ENCODE peak calls at places on chromosomes 2 and 18, in ten cellular contexts. C, W, M, E, X, V, O, L, R and A are unnamed samples.
A peak's percentile ranks its signal among the peaks of the same experiment; 100 is the strongest.

GRCh38 chr18:32441536-32441935 is 29.1 kb downstream of the GAREM1 start:
- DNase-seq in O (no peak), W (no peak), X (no peak), C (no peak), R (no peak), M (no peak), V (no peak), E (no peak), L (no peak), A (no peak)

GRCh38 chr2:215236131-215236530 is 75.7 kb upstream of the ATIC start:
- DNase-seq in V (no peak), W (no peak), C (no peak), O (no peak), R (no peak), X (no peak), E (no peak), M (no peak), L (no peak), A (peak; percentile 4)

GRCh38 chr2:6231166-6231565 is 539.0 kb downstream of the SOX11 start:
- DNase-seq in E (no peak), X (peak; percentile 53), O (no peak), W (no peak), L (no peak), M (no peak), R (no peak), V (no peak), C (no peak), A (no peak)

GRCh38 chr2:1020206-1020605 is 69.6 kb downstream of the SNTG2 start:
- DNase-seq in L (no peak), W (no peak), V (no peak), O (peak; percentile 57), R (no peak), M (no peak), E (no peak), X (no peak), C (no peak), A (no peak)

GRCh38 chr2:18719978-18720775 is 130.8 kb upstream of the NT5C1B start:
- DNase-seq in O (no peak), E (no peak), R (no peak), M (peak; percentile 97), W (no peak), X (peak; percentile 91), L (no peak), V (peak; percentile 69), C (no peak), A (peak; percentile 88)

GRCh38 chr2:4628931-4629565 is 925.7 kb downstream of the DCDC2C start:
- DNase-seq in X (no peak), O (no peak), C (no peak), V (no peak), R (no peak), E (no peak), W (no peak), L (no peak), M (no peak), A (no peak)

GRCh38 chr18:26190506-26190905 is 35.7 kb upstream of the TAF4B start:
- DNase-seq in M (no peak), R (no peak), C (no peak), X (no peak), O (no peak), L (peak; percentile 7), V (no peak), E (peak; percentile 43), W (no peak), A (peak; percentile 12)

GRCh38 chr2:109372614-109373013 is 241.2 kb downstream of the SEPTIN10 start:
- DNase-seq in V (no peak), M (no peak), R (no peak), X (no peak), C (no peak), L (no peak), O (no peak), W (no peak), E (no peak), A (no peak)

GRCh38 chr2:212940816-212941215 is 210.6 kb downstream of the IKZF2 start:
- DNase-seq in V (peak; percentile 43), L (no peak), C (no peak), E (peak; percentile 42), R (no peak), M (no peak), O (peak; percentile 57), W (no peak), X (peak; percentile 96), A (peak; percentile 50)

GRCh38 chr18:75003089-75003488 is 205.8 kb downstream of the PTGR3 start:
- DNase-seq in O (no peak), X (no peak), V (peak; percentile 2), C (no peak), L (no peak), E (no peak), M (no peak), R (no peak), W (no peak), A (no peak)

GRCh38 chr2:165161510-165161909 is 42.3 kb downstream of the SCN3A start:
- DNase-seq in L (no peak), X (no peak), O (no peak), E (no peak), V (peak; percentile 4), M (peak; percentile 33), R (no peak), C (no peak), W (no peak), A (no peak)

GRCh38 chr2:98654702-98655488 is 46.5 kb downstream of the UNC50 start:
- DNase-seq in X (no peak), L (no peak), O (no peak), C (no peak), M (no peak), V (no peak), E (no peak), R (no peak), W (no peak), A (no peak)

GRCh38 chr18:49030692-49031443 is 80.1 kb upstream of the SMAD7 start:
- DNase-seq in W (peak; percentile 2), M (no peak), L (no peak), E (no peak), O (no peak), X (no peak), V (peak; percentile 33), C (no peak), R (no peak), A (no peak)

GRCh38 chr2:46394649-46395510 is 84.5 kb upstream of the TMEM247 start:
- DNase-seq in M (no peak), O (no peak), L (no peak), E (no peak), R (no peak), V (no peak), W (no peak), X (peak; percentile 28), C (no peak), A (no peak)

GRCh38 chr18:12373771-12374116 is 3.3 kb downstream of the AFG3L2 start:
- DNase-seq in V (no peak), C (no peak), E (no peak), M (no peak), L (no peak), R (no peak), X (no peak), O (no peak), W (no peak), A (no peak)

GRCh38 chr2:118474151-118474561 is 373.3 kb downstream of the EN1 start:
- DNase-seq in W (no peak), M (no peak), R (no peak), O (peak; percentile 78), C (no peak), X (no peak), V (no peak), L (no peak), E (no peak), A (no peak)

GRCh38 chr2:111148925-111149324 is 28.2 kb downstream of the BCL2L11 start:
- DNase-seq in R (no peak), W (no peak), X (no peak), V (no peak), M (no peak), E (no peak), C (no peak), L (no peak), O (no peak), A (no peak)

GRCh38 chr2:156935611-156936010 is 321.9 kb upstream of the GALNT5 start:
- DNase-seq in L (no peak), X (peak; percentile 62), R (no peak), E (no peak), V (no peak), M (no peak), C (no peak), O (peak; percentile 51), W (no peak), A (peak; percentile 30)

GRCh38 chr2:240922982-240923537 is 16.9 kb downstream of the CROCC2 start:
- DNase-seq in C (no peak), O (no peak), L (no peak), R (no peak), V (no peak), M (no peak), E (no peak), X (no peak), W (peak; percentile 17), A (peak; percentile 26)